ENCODE peak calls at places on chromosomes 6 and 20, in five cellular contexts. Z is Caco-2; F is H4; O is HCT116; S is activated CD4-positive, alpha-beta T cell treated with anti-CD3 and anti-CD28 coated beads for 1 hour. P is an unnamed sample.

GRCh38 chr6:50145125-50145524 is 95.4 kb upstream of the DEFB112 start:
- DNase-seq in Z (peak), F (peak), O (no peak), S (no peak), P (peak)

GRCh38 chr6:87230801-87231200 is 75.4 kb downstream of the ZNF292 start:
- DNase-seq in Z (no peak), F (no peak), O (no peak), S (no peak), P (no peak)

GRCh38 chr20:49445176-49445575 is 37.3 kb downstream of the KCNB1 start:
- DNase-seq in Z (no peak), F (no peak), O (no peak), S (no peak), P (no peak)

GRCh38 chr6:82612475-82612874 is 248.9 kb downstream of the TPBG start:
- DNase-seq in Z (no peak), F (no peak), O (no peak), S (no peak), P (no peak)

GRCh38 chr20:2145376-2145775 is 43.7 kb downstream of the STK35 start:
- DNase-seq in Z (no peak), F (no peak), O (no peak), S (no peak), P (no peak)

GRCh38 chr20:33635341-33635740 is 26.8 kb upstream of the C20orf144 start:
- DNase-seq in Z (no peak), F (no peak), O (no peak), S (no peak), P (no peak)

GRCh38 chr6:55567558-55567957 is 11.4 kb downstream of the HMGCLL1 start:
- DNase-seq in Z (no peak), F (no peak), O (no peak), S (no peak), P (no peak)

GRCh38 chr6:169724554-169725269 is 412 bp upstream of the PHF10 start:
- DNase-seq in Z (peak), F (no peak), O (no peak), S (peak), P (peak)

GRCh38 chr20:37850724-37851123 is 52.2 kb upstream of the VSTM2L start:
- DNase-seq in Z (no peak), F (no peak), O (no peak), S (no peak), P (no peak)

GRCh38 chr20:21901470-21902275 is 196.2 kb downstream of the PAX1 start:
- DNase-seq in Z (no peak), F (no peak), O (no peak), S (no peak), P (no peak)

GRCh38 chr20:62726276-62726675 is 17.6 kb downstream of the NTSR1 start:
- DNase-seq in Z (no peak), F (no peak), O (no peak), S (no peak), P (no peak)

GRCh38 chr6:31972709-31973350 is 892 bp upstream of the DXO start:
- DNase-seq in Z (no peak), F (no peak), O (no peak), S (no peak), P (peak)

GRCh38 chr20:53216856-53217576 is 244.9 kb downstream of the TSHZ2 start:
- DNase-seq in Z (peak), F (peak), O (peak), S (peak), P (no peak)

GRCh38 chr6:136360783-136361182 is 71.1 kb upstream of the BCLAF1 start:
- DNase-seq in Z (no peak), F (no peak), O (no peak), S (no peak), P (no peak)

GRCh38 chr20:1331101-1331500 is 2.2 kb upstream of the SDCBP2 start:
- DNase-seq in Z (no peak), F (peak), O (no peak), S (no peak), P (no peak)

GRCh38 chr20:41009960-41010359 is 18.7 kb upstream of the TOP1 start:
- DNase-seq in Z (peak), F (no peak), O (no peak), S (no peak), P (peak)

GRCh38 chr6:166972101-166972500 is 15.8 kb upstream of the RNASET2 start:
- DNase-seq in Z (no peak), F (no peak), O (no peak), S (no peak), P (no peak)

GRCh38 chr6:137165375-137166246 is 7.8 kb downstream of the IL22RA2 start:
- DNase-seq in Z (no peak), F (peak), O (peak), S (no peak), P (no peak)

GRCh38 chr6:43833223-43833995 is 63.4 kb downstream of the VEGFA start:
- DNase-seq in Z (peak), F (no peak), O (no peak), S (no peak), P (peak)

GRCh38 chr6:38604700-38605099 is 35.0 kb downstream of the BTBD9 start:
- DNase-seq in Z (no peak), F (no peak), O (no peak), S (no peak), P (peak)

GRCh38 chr6:18269253-18269652 is 4.9 kb upstream of the DEK start:
- DNase-seq in Z (no peak), F (no peak), O (no peak), S (no peak), P (peak)

GRCh38 chr6:44341095-44341890 is 1.2 kb upstream of the SPATS1 start:
- DNase-seq in Z (no peak), F (no peak), O (no peak), S (no peak), P (no peak)

GRCh38 chr6:90183587-90184333 is 112.9 kb downstream of the BACH2 start:
- DNase-seq in Z (no peak), F (no peak), O (no peak), S (no peak), P (no peak)

GRCh38 chr20:48763183-48764030 is 64.4 kb downstream of the PREX1 start:
- DNase-seq in Z (no peak), F (no peak), O (no peak), S (no peak), P (no peak)

GRCh38 chr6:134421496-134421895 is 103.6 kb upstream of the SGK1 start:
- DNase-seq in Z (no peak), F (no peak), O (no peak), S (no peak), P (peak)

GRCh38 chr6:154359679-154360078 is 3.1 kb upstream of the IPCEF1 start:
- DNase-seq in Z (peak), F (no peak), O (no peak), S (no peak), P (no peak)

GRCh38 chr6:155219299-155219698 is 44.5 kb upstream of the CLDN20 start:
- DNase-seq in Z (no peak), F (no peak), O (no peak), S (no peak), P (no peak)

GRCh38 chr20:35248641-35249475 is 22.4 kb downstream of the MMP24 start:
- DNase-seq in Z (no peak), F (no peak), O (no peak), S (no peak), P (no peak)

GRCh38 chr6:151242420-151242841 is 2.7 kb downstream of the AKAP12 start:
- DNase-seq in Z (no peak), F (no peak), O (no peak), S (no peak), P (no peak)

GRCh38 chr20:54219751-54220426 is 12.0 kb downstream of the PFDN4 start:
- DNase-seq in Z (peak), F (peak), O (peak), S (no peak), P (peak)

GRCh38 chr20:35663813-35664543 is 722 bp downstream of the CPNE1 start:
- DNase-seq in Z (peak), F (peak), O (peak), S (peak), P (peak)

GRCh38 chr20:46219920-46220319 is 88.4 kb downstream of the CDH22 start:
- DNase-seq in Z (no peak), F (no peak), O (no peak), S (no peak), P (no peak)